ENCODE peak calls at places on chromosome 1, in seven cellular contexts. One of them, this sample, is unnamed.

GRCh38 chr1:226656201-226656600 is 82.9 kb downstream of the ITPKB start:
- DNase-seq in CD4-positive, CD25-positive, alpha-beta regulatory T cell: no peak
- DNase-seq in upper lobe of right lung: no peak
- DNase-seq in colonic mucosa: peak; percentile 60
- DNase-seq in HCT116: no peak
- DNase-seq in tibial nerve: no peak
- DNase-seq in fibroblast of lung: no peak
- DNase-seq in this sample: no peak

GRCh38 chr1:158821723-158822122 is 9.4 kb upstream of the MNDA start:
- DNase-seq in HCT116: no peak
- DNase-seq in upper lobe of right lung: no peak
- DNase-seq in tibial nerve: no peak
- DNase-seq in CD4-positive, CD25-positive, alpha-beta regulatory T cell: no peak
- DNase-seq in colonic mucosa: no peak
- DNase-seq in fibroblast of lung: no peak
- DNase-seq in this sample: no peak

GRCh38 chr1:114154963-114155322 is 1.3 kb upstream of the SYT6 start:
- DNase-seq in colonic mucosa: no peak
- DNase-seq in CD4-positive, CD25-positive, alpha-beta regulatory T cell: no peak
- DNase-seq in tibial nerve: no peak
- DNase-seq in HCT116: no peak
- DNase-seq in upper lobe of right lung: no peak
- DNase-seq in fibroblast of lung: no peak
- DNase-seq in this sample: peak; percentile 52

GRCh38 chr1:166490437-166490784 is 323.6 kb upstream of the FAM78B start:
- DNase-seq in colonic mucosa: no peak
- DNase-seq in fibroblast of lung: no peak
- DNase-seq in CD4-positive, CD25-positive, alpha-beta regulatory T cell: no peak
- DNase-seq in HCT116: no peak
- DNase-seq in upper lobe of right lung: no peak
- DNase-seq in tibial nerve: no peak
- DNase-seq in this sample: no peak

GRCh38 chr1:6686294-6686693 is 15.3 kb downstream of the DNAJC11 start:
- DNase-seq in CD4-positive, CD25-positive, alpha-beta regulatory T cell: no peak
- DNase-seq in fibroblast of lung: no peak
- DNase-seq in colonic mucosa: no peak
- DNase-seq in tibial nerve: no peak
- DNase-seq in upper lobe of right lung: no peak
- DNase-seq in HCT116: no peak
- DNase-seq in this sample: no peak

GRCh38 chr1:241507189-241507820 is 12.2 kb downstream of the FH start:
- DNase-seq in upper lobe of right lung: no peak
- DNase-seq in fibroblast of lung: peak; percentile 20
- DNase-seq in tibial nerve: no peak
- DNase-seq in CD4-positive, CD25-positive, alpha-beta regulatory T cell: no peak
- DNase-seq in colonic mucosa: no peak
- DNase-seq in HCT116: no peak
- DNase-seq in this sample: no peak

GRCh38 chr1:38340409-38340808 is 293.8 kb upstream of the POU3F1 start:
- DNase-seq in colonic mucosa: no peak
- DNase-seq in HCT116: no peak
- DNase-seq in CD4-positive, CD25-positive, alpha-beta regulatory T cell: no peak
- DNase-seq in tibial nerve: no peak
- DNase-seq in fibroblast of lung: no peak
- DNase-seq in upper lobe of right lung: no peak
- DNase-seq in this sample: no peak

GRCh38 chr1:116439701-116440100 is 66.7 kb downstream of the ATP1A1 start:
- DNase-seq in colonic mucosa: no peak
- DNase-seq in fibroblast of lung: no peak
- DNase-seq in CD4-positive, CD25-positive, alpha-beta regulatory T cell: no peak
- DNase-seq in tibial nerve: no peak
- DNase-seq in HCT116: no peak
- DNase-seq in upper lobe of right lung: no peak
- DNase-seq in this sample: no peak

GRCh38 chr1:230588323-230588746 is 53.9 kb upstream of the COG2 start:
- DNase-seq in CD4-positive, CD25-positive, alpha-beta regulatory T cell: no peak
- DNase-seq in fibroblast of lung: no peak
- DNase-seq in colonic mucosa: no peak
- DNase-seq in upper lobe of right lung: no peak
- DNase-seq in tibial nerve: no peak
- DNase-seq in HCT116: no peak
- DNase-seq in this sample: no peak

GRCh38 chr1:209653915-209654351 is 1.7 kb upstream of the LAMB3 start:
- DNase-seq in fibroblast of lung: no peak
- DNase-seq in HCT116: no peak
- DNase-seq in tibial nerve: no peak
- DNase-seq in upper lobe of right lung: no peak
- DNase-seq in CD4-positive, CD25-positive, alpha-beta regulatory T cell: no peak
- DNase-seq in colonic mucosa: peak; percentile 67
- DNase-seq in this sample: no peak

GRCh38 chr1:209692296-209692695 is 12.3 kb upstream of the HSD11B1 start:
- DNase-seq in colonic mucosa: no peak
- DNase-seq in fibroblast of lung: no peak
- DNase-seq in upper lobe of right lung: no peak
- DNase-seq in HCT116: no peak
- DNase-seq in CD4-positive, CD25-positive, alpha-beta regulatory T cell: no peak
- DNase-seq in tibial nerve: no peak
- DNase-seq in this sample: no peak

GRCh38 chr1:20081331-20081810 is 11.4 kb downstream of the PLA2G5 start:
- DNase-seq in upper lobe of right lung: no peak
- DNase-seq in HCT116: no peak
- DNase-seq in fibroblast of lung: no peak
- DNase-seq in tibial nerve: no peak
- DNase-seq in CD4-positive, CD25-positive, alpha-beta regulatory T cell: no peak
- DNase-seq in colonic mucosa: no peak
- DNase-seq in this sample: no peak

GRCh38 chr1:150162582-150162861 is 12.8 kb downstream of the PLEKHO1 start:
- DNase-seq in CD4-positive, CD25-positive, alpha-beta regulatory T cell: no peak
- DNase-seq in upper lobe of right lung: no peak
- DNase-seq in fibroblast of lung: no peak
- DNase-seq in HCT116: no peak
- DNase-seq in tibial nerve: no peak
- DNase-seq in colonic mucosa: no peak
- DNase-seq in this sample: no peak

GRCh38 chr1:11850121-11850520 is 2.5 kb upstream of the NPPA start:
- DNase-seq in fibroblast of lung: no peak
- DNase-seq in colonic mucosa: no peak
- DNase-seq in CD4-positive, CD25-positive, alpha-beta regulatory T cell: no peak
- DNase-seq in upper lobe of right lung: no peak
- DNase-seq in tibial nerve: no peak
- DNase-seq in HCT116: no peak
- DNase-seq in this sample: no peak

DNA sequence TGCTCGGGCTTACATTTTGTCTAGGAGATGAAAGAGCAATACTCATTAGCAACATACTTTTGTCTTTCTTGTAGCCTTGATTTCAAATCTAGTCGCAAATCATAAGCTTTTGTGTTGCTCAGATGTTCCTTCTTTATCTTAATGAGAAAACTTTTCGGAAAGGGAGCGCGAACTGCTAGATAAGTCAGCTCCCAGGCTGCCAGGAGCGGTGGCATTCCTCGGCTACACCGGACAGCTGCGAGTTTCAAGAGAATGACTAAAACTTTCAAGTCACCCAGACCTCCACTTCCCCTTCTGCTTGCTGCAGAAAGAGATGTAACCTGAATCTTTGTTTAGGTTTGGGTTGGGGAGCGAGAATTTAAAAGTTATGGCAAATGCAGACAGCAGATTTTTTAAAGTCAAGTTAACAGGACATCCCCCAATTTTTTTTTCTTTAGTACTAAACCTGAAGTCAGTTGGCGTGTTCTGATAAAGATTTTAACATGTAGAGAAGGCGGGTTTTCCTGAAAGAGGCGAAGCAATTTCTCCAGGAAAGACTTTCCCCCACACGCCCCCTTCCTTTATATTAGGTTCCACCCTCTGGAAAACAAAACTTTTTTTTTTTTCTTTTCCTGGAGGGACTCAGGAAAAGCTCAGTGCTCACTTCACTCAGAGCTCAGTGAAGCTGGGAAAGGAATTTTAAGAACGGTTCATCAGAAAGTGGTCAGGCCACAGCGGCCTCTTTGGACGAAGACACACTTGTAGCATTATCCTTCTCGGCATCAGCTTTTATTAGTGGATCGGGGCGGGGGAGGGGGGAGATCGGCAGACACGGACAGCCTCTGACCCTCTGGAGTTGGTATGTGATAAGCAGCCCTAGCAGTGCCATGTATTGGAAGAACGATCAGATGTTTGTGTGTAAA is at the start of gene LHX8:
- DNase-seq in CD4-positive, CD25-positive, alpha-beta regulatory T cell: no peak
- DNase-seq in tibial nerve: no peak
- DNase-seq in HCT116: no peak
- DNase-seq in colonic mucosa: no peak
- DNase-seq in fibroblast of lung: peak; percentile 8
- DNase-seq in upper lobe of right lung: no peak
- DNase-seq in this sample: no peak
- H3K4me3 ChIP-seq in CD4-positive, CD25-positive, alpha-beta regulatory T cell: no peak within 1 kb of the TSS
- H3K4me3 ChIP-seq in tibial nerve: peak within 1 kb of the TSS; percentile 40
- H3K4me3 ChIP-seq in HCT116: no peak within 1 kb of the TSS
- H3K4me3 ChIP-seq in colonic mucosa: no peak within 1 kb of the TSS
- H3K4me3 ChIP-seq in fibroblast of lung: peak within 1 kb of the TSS; percentile 15
- H3K4me3 ChIP-seq in upper lobe of right lung: peak within 1 kb of the TSS; percentile 25
- H3K4me3 ChIP-seq in this sample: no peak within 1 kb of the TSS

DNA sequence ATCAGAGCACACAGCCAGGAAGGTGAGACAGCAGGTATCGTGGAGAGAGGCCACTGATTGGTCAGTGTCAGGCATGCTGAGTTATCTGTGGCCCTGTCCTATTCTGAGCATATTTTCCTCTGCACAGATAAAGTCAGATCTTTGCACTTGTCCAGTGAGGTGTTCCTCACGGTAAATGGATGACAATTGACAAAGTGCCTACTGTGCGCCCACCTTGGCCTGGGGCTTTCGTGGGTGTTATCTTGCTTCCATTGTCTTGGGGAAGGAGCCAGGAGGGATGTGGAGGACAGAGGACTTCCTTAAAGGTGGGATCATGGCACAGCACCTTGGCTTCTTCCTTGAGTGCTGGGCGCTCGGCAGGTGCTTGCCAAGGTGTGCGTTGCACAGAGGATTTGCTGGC is 46.0 kb upstream of the WNT4 start:
- DNase-seq in HCT116: no peak
- DNase-seq in tibial nerve: no peak
- DNase-seq in fibroblast of lung: no peak
- DNase-seq in CD4-positive, CD25-positive, alpha-beta regulatory T cell: no peak
- DNase-seq in colonic mucosa: no peak
- DNase-seq in upper lobe of right lung: no peak
- DNase-seq in this sample: no peak
- H3K27me3 ChIP-seq in HCT116: no peaks in the 10 kb centered on the region
- H3K27me3 ChIP-seq in tibial nerve: no peaks in the 10 kb centered on the region
- H3K27me3 ChIP-seq in fibroblast of lung: no peaks in the 10 kb centered on the region
- H3K27me3 ChIP-seq in CD4-positive, CD25-positive, alpha-beta regulatory T cell: no peaks in the 10 kb centered on the region
- H3K27me3 ChIP-seq in colonic mucosa: no peaks in the 10 kb centered on the region
- H3K27me3 ChIP-seq in upper lobe of right lung: peaks cover 7% of the 10 kb centered on the region
- H3K27me3 ChIP-seq in this sample: peaks cover 13% of the 10 kb centered on the region

DNA sequence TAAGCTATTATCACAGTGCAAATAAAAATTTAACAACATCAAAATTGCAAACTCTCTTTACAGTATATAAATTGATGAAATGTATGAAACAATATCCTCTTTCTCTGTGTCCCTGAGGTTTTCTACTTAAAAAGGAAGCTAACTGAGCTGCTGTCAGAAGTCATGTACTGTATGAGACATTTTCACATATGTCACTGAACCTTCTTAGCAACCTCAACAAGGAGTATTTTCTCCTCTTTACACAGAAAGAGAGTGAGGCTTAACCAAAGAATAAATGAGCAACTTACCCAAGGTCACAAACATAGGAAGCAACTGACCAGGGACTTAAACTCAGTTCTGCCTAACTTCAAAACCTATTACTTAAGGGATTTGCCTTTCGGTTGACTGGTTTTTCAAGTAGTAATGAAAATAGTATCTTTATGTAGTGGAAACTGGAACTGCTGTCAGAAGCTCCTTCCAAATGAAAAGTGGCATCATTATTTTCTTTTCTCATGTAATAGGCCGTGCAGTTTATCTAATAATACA is 288.9 kb downstream of the LRRIQ3 start:
- DNase-seq in tibial nerve: no peak
- DNase-seq in CD4-positive, CD25-positive, alpha-beta regulatory T cell: no peak
- DNase-seq in fibroblast of lung: no peak
- DNase-seq in HCT116: no peak
- DNase-seq in upper lobe of right lung: no peak
- DNase-seq in colonic mucosa: no peak
- DNase-seq in this sample: no peak
- H3K9me3 ChIP-seq in tibial nerve: no peaks in the 10 kb centered on the region
- H3K9me3 ChIP-seq in CD4-positive, CD25-positive, alpha-beta regulatory T cell: peaks cover 6% of the 10 kb centered on the region
- H3K9me3 ChIP-seq in fibroblast of lung: no peaks in the 10 kb centered on the region
- H3K9me3 ChIP-seq in HCT116: no peaks in the 10 kb centered on the region
- H3K9me3 ChIP-seq in upper lobe of right lung: no peaks in the 10 kb centered on the region
- H3K9me3 ChIP-seq in colonic mucosa: no peaks in the 10 kb centered on the region
- H3K9me3 ChIP-seq in this sample: no peaks in the 10 kb centered on the region

GRCh38 chr1:1433804-1434130 is 1.7 kb upstream of the VWA1 start:
- DNase-seq in tibial nerve: no peak
- DNase-seq in CD4-positive, CD25-positive, alpha-beta regulatory T cell: no peak
- DNase-seq in colonic mucosa: peak; percentile 43
- DNase-seq in upper lobe of right lung: peak; percentile 78
- DNase-seq in fibroblast of lung: no peak
- DNase-seq in HCT116: peak; percentile 56
- DNase-seq in this sample: no peak
- H3K4me3 ChIP-seq in tibial nerve: peak overlapping the region; percentile 72
- H3K4me3 ChIP-seq in CD4-positive, CD25-positive, alpha-beta regulatory T cell: no peak overlapping the region
- H3K4me3 ChIP-seq in colonic mucosa: peak overlapping the region; percentile 7
- H3K4me3 ChIP-seq in upper lobe of right lung: peak overlapping the region; percentile 57
- H3K4me3 ChIP-seq in fibroblast of lung: no peak overlapping the region
- H3K4me3 ChIP-seq in HCT116: peak overlapping the region; percentile 92
- H3K4me3 ChIP-seq in this sample: no peak overlapping the region